ENCODE peak calls at places on chromosomes 12 and 14, in ten cellular contexts. One of them, this sample, is unnamed.
A peak's percentile ranks its signal among the peaks of the same experiment; 100 is the strongest.

GRCh38 chr12:45543887-45544286 is 185.6 kb upstream of the ARID2 start:
- DNase-seq in RWPE1: peak; percentile 81
- DNase-seq in NCI-H1417: peak; percentile 70
- DNase-seq in endothelial cell: peak; percentile 61
- DNase-seq in stimulated activated CD4-positive, alpha-beta T cell treated with anti-CD3 and anti-CD28 coated beads, TNF-alpha, amount 100 ng/mL, for 1 hour: peak; percentile 5
- DNase-seq in activated T-cell treated with anti-CD3 and anti-CD28 coated beads for 1 hour: peak; percentile 4
- DNase-seq in fibroblast of lung: peak; percentile 70
- DNase-seq in A172: peak; percentile 74
- DNase-seq in NCI-H524 treated with DMSO at 0.1 percent for 48 hours: peak; percentile 37
- DNase-seq in CD4-positive, alpha-beta T cell: peak; percentile 11
- DNase-seq in this sample: peak; percentile 25

GRCh38 chr12:41184864-41185263 is 3.3 kb upstream of the PDZRN4 start:
- DNase-seq in RWPE1: no peak
- DNase-seq in NCI-H1417: no peak
- DNase-seq in endothelial cell: no peak
- DNase-seq in stimulated activated CD4-positive, alpha-beta T cell treated with anti-CD3 and anti-CD28 coated beads, TNF-alpha, amount 100 ng/mL, for 1 hour: no peak
- DNase-seq in activated T-cell treated with anti-CD3 and anti-CD28 coated beads for 1 hour: no peak
- DNase-seq in fibroblast of lung: no peak
- DNase-seq in A172: no peak
- DNase-seq in NCI-H524 treated with DMSO at 0.1 percent for 48 hours: no peak
- DNase-seq in CD4-positive, alpha-beta T cell: no peak
- DNase-seq in this sample: no peak

GRCh38 chr14:95146079-95146771 is 11.1 kb downstream of the DICER1 start:
- DNase-seq in RWPE1: no peak
- DNase-seq in NCI-H1417: no peak
- DNase-seq in endothelial cell: no peak
- DNase-seq in stimulated activated CD4-positive, alpha-beta T cell treated with anti-CD3 and anti-CD28 coated beads, TNF-alpha, amount 100 ng/mL, for 1 hour: no peak
- DNase-seq in activated T-cell treated with anti-CD3 and anti-CD28 coated beads for 1 hour: no peak
- DNase-seq in fibroblast of lung: no peak
- DNase-seq in A172: no peak
- DNase-seq in NCI-H524 treated with DMSO at 0.1 percent for 48 hours: no peak
- DNase-seq in CD4-positive, alpha-beta T cell: no peak
- DNase-seq in this sample: no peak

GRCh38 chr12:67592228-67593011 is 56.1 kb upstream of the DYRK2 start:
- DNase-seq in RWPE1: peak; percentile 45
- DNase-seq in NCI-H1417: no peak
- DNase-seq in endothelial cell: no peak
- DNase-seq in stimulated activated CD4-positive, alpha-beta T cell treated with anti-CD3 and anti-CD28 coated beads, TNF-alpha, amount 100 ng/mL, for 1 hour: no peak
- DNase-seq in activated T-cell treated with anti-CD3 and anti-CD28 coated beads for 1 hour: no peak
- DNase-seq in fibroblast of lung: peak; percentile 59
- DNase-seq in A172: peak; percentile 63
- DNase-seq in NCI-H524 treated with DMSO at 0.1 percent for 48 hours: no peak
- DNase-seq in CD4-positive, alpha-beta T cell: no peak
- DNase-seq in this sample: no peak

GRCh38 chr12:22537000-22537544 is 7.3 kb downstream of the C2CD5 start:
- DNase-seq in RWPE1: no peak
- DNase-seq in NCI-H1417: no peak
- DNase-seq in endothelial cell: no peak
- DNase-seq in stimulated activated CD4-positive, alpha-beta T cell treated with anti-CD3 and anti-CD28 coated beads, TNF-alpha, amount 100 ng/mL, for 1 hour: no peak
- DNase-seq in activated T-cell treated with anti-CD3 and anti-CD28 coated beads for 1 hour: no peak
- DNase-seq in fibroblast of lung: no peak
- DNase-seq in A172: no peak
- DNase-seq in NCI-H524 treated with DMSO at 0.1 percent for 48 hours: no peak
- DNase-seq in CD4-positive, alpha-beta T cell: no peak
- DNase-seq in this sample: no peak

GRCh38 chr12:32918890-32919791 is 22.6 kb upstream of the PKP2 start:
- DNase-seq in RWPE1: peak; percentile 48
- DNase-seq in NCI-H1417: peak; percentile 8
- DNase-seq in endothelial cell: no peak
- DNase-seq in stimulated activated CD4-positive, alpha-beta T cell treated with anti-CD3 and anti-CD28 coated beads, TNF-alpha, amount 100 ng/mL, for 1 hour: no peak
- DNase-seq in activated T-cell treated with anti-CD3 and anti-CD28 coated beads for 1 hour: no peak
- DNase-seq in fibroblast of lung: peak; percentile 97
- DNase-seq in A172: peak; percentile 79
- DNase-seq in NCI-H524 treated with DMSO at 0.1 percent for 48 hours: no peak
- DNase-seq in CD4-positive, alpha-beta T cell: no peak
- DNase-seq in this sample: no peak

GRCh38 chr12:31363416-31363809 is 37.5 kb upstream of the SINHCAF start:
- DNase-seq in RWPE1: no peak
- DNase-seq in NCI-H1417: no peak
- DNase-seq in endothelial cell: no peak
- DNase-seq in stimulated activated CD4-positive, alpha-beta T cell treated with anti-CD3 and anti-CD28 coated beads, TNF-alpha, amount 100 ng/mL, for 1 hour: no peak
- DNase-seq in activated T-cell treated with anti-CD3 and anti-CD28 coated beads for 1 hour: no peak
- DNase-seq in fibroblast of lung: no peak
- DNase-seq in A172: no peak
- DNase-seq in NCI-H524 treated with DMSO at 0.1 percent for 48 hours: no peak
- DNase-seq in CD4-positive, alpha-beta T cell: no peak
- DNase-seq in this sample: no peak

GRCh38 chr14:74510211-74510931 is 16.8 kb downstream of the ISCA2 start:
- DNase-seq in RWPE1: no peak
- DNase-seq in NCI-H1417: no peak
- DNase-seq in endothelial cell: no peak
- DNase-seq in stimulated activated CD4-positive, alpha-beta T cell treated with anti-CD3 and anti-CD28 coated beads, TNF-alpha, amount 100 ng/mL, for 1 hour: no peak
- DNase-seq in activated T-cell treated with anti-CD3 and anti-CD28 coated beads for 1 hour: no peak
- DNase-seq in fibroblast of lung: peak; percentile 77
- DNase-seq in A172: no peak
- DNase-seq in NCI-H524 treated with DMSO at 0.1 percent for 48 hours: no peak
- DNase-seq in CD4-positive, alpha-beta T cell: no peak
- DNase-seq in this sample: no peak

GRCh38 chr14:88289214-88289613 is 33.9 kb downstream of the KCNK10 start:
- DNase-seq in RWPE1: peak; percentile 11
- DNase-seq in NCI-H1417: no peak
- DNase-seq in endothelial cell: no peak
- DNase-seq in stimulated activated CD4-positive, alpha-beta T cell treated with anti-CD3 and anti-CD28 coated beads, TNF-alpha, amount 100 ng/mL, for 1 hour: no peak
- DNase-seq in activated T-cell treated with anti-CD3 and anti-CD28 coated beads for 1 hour: no peak
- DNase-seq in fibroblast of lung: no peak
- DNase-seq in A172: no peak
- DNase-seq in NCI-H524 treated with DMSO at 0.1 percent for 48 hours: no peak
- DNase-seq in CD4-positive, alpha-beta T cell: no peak
- DNase-seq in this sample: no peak